ENCODE peak calls at places on chromosomes 6 and 20, in five cellular contexts. T is tibial nerve, D is fibroblast of lung, H is GM13977, P is mucosa of descending colon. Q is an unnamed sample.

GRCh38 chr6:3653528-3654070 is 97.9 kb downstream of the PXDC1 start:
- DNase-seq in T (no peak), D (no peak), H (no peak), P (no peak), Q (no peak)

GRCh38 chr20:48659888-48660287 is 167.9 kb downstream of the PREX1 start:
- DNase-seq in T (no peak), D (no peak), H (no peak), P (no peak), Q (no peak)

GRCh38 chr20:1265226-1265915 is 723 bp upstream of the SNPH start:
- DNase-seq in T (no peak), D (peak), H (no peak), P (no peak), Q (no peak)

GRCh38 chr6:35044771-35045275 is 96.3 kb downstream of the TCP11 start:
- DNase-seq in T (no peak), D (no peak), H (no peak), P (peak), Q (no peak)

GRCh38 chr20:34264141-34264540 is 22.9 kb downstream of the ASIP start:
- DNase-seq in T (no peak), D (no peak), H (no peak), P (no peak), Q (no peak)

GRCh38 chr6:136736281-136736960 is 55.9 kb downstream of the MAP3K5 start:
- DNase-seq in T (no peak), D (peak), H (no peak), P (no peak), Q (no peak)

GRCh38 chr6:41636803-41637178 is 1.5 kb upstream of the MDFI start:
- DNase-seq in T (no peak), D (peak), H (no peak), P (peak), Q (no peak)

GRCh38 chr20:9200620-9201019 is 131.7 kb downstream of the PLCB4 start:
- DNase-seq in T (no peak), D (peak), H (no peak), P (no peak), Q (no peak)

GRCh38 chr6:144197919-144198318 is 47.6 kb downstream of the STX11 start:
- DNase-seq in T (no peak), D (no peak), H (no peak), P (no peak), Q (no peak)

DNA sequence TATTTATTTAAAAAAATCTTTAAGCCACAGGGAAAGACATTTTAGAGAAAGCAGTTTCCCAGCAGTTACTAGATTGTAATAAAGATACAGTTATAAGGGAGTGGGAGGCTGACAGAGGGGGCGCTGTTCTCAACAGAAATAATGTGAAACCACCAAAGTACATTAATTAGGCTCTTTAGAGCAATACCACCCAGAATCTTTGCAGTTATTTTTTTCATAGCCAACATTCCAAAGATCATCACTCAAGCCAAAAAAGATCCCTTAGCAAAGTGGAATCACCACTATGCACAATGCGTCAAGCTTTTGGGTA is 331.3 kb upstream of the DEFB112 start:
- DNase-seq in T (no peak), D (no peak), H (no peak), P (no peak), Q (no peak)
- TF ChIP-seq CTCF in T (no peak), D (peak), H (no peak), P (no peak), Q (no peak)

GRCh38 chr6:5766260-5766659 is 240.5 kb downstream of the NRN1 start:
- DNase-seq in T (no peak), D (no peak), H (no peak), P (no peak), Q (no peak)
- TF ChIP-seq CTCF in T (no peak), D (peak), H (peak), P (no peak), Q (peak)

DNA sequence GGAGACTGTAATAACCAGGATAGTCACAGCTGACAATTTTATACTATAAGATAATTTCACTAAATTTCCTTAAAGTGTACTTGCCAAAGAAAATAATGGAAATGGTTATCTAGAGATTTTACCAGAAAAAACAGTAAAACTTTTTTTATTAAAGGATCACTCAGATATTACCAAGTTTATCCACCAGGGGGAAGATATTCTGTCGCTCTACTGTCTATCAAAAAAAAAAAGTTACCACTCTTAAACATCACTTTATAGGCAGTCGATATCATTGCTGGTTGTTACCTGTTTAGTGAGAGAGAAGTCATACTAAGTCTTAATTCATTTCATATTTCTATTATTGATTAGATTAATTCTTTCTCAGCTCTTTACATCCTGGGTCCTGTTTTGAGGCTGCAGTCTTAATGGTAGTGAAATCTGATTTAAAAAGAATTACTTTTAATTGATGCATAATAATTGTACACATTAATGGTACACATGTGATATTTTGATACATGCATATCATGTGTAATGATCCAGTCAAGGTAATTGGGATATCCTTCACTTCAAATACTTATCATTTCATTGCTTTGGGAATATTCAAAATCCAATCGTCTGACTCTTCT is 18.9 kb downstream of the L3MBTL3 start:
- DNase-seq in T (no peak), D (no peak), H (no peak), P (no peak), Q (no peak)
- TF ChIP-seq CTCF in T (peak), D (peak), H (peak), P (no peak), Q (peak)

GRCh38 chr6:139161169-139161568 is 26.3 kb downstream of the HECA start:
- DNase-seq in T (no peak), D (peak), H (no peak), P (no peak), Q (no peak)

GRCh38 chr6:139161817-139162284 is 27.0 kb downstream of the HECA start:
- DNase-seq in T (no peak), D (peak), H (peak), P (no peak), Q (no peak)

GRCh38 chr6:139166238-139166955 is 31.5 kb downstream of the HECA start:
- DNase-seq in T (no peak), D (no peak), H (no peak), P (no peak), Q (no peak)

GRCh38 chr6:139165324-139165723 is 30.4 kb downstream of the HECA start:
- DNase-seq in T (no peak), D (no peak), H (no peak), P (no peak), Q (no peak)

GRCh38 chr6:139164001-139164400 is 29.1 kb downstream of the HECA start:
- DNase-seq in T (no peak), D (no peak), H (no peak), P (no peak), Q (no peak)
- TF ChIP-seq CTCF in T (no peak), D (no peak), H (no peak), P (no peak), Q (no peak)

GRCh38 chr20:20710847-20711315 is 1.6 kb downstream of the RALGAPA2 start:
- DNase-seq in T (no peak), D (no peak), H (peak), P (no peak), Q (no peak)

GRCh38 chr20:20712474-20713243 is at the start of gene RALGAPA2:
- DNase-seq in T (peak), D (peak), H (peak), P (peak), Q (no peak)

GRCh38 chr20:20710443-20710842 is 2.0 kb downstream of the RALGAPA2 start:
- DNase-seq in T (no peak), D (no peak), H (no peak), P (no peak), Q (no peak)

GRCh38 chr20:20712004-20712473 is 405 bp downstream of the RALGAPA2 start:
- DNase-seq in T (no peak), D (no peak), H (no peak), P (no peak), Q (no peak)

GRCh38 chr20:20711413-20711812 is 1.0 kb downstream of the RALGAPA2 start:
- DNase-seq in T (no peak), D (no peak), H (peak), P (peak), Q (no peak)
- TF ChIP-seq CTCF in T (no peak), D (no peak), H (no peak), P (no peak), Q (no peak)

DNA sequence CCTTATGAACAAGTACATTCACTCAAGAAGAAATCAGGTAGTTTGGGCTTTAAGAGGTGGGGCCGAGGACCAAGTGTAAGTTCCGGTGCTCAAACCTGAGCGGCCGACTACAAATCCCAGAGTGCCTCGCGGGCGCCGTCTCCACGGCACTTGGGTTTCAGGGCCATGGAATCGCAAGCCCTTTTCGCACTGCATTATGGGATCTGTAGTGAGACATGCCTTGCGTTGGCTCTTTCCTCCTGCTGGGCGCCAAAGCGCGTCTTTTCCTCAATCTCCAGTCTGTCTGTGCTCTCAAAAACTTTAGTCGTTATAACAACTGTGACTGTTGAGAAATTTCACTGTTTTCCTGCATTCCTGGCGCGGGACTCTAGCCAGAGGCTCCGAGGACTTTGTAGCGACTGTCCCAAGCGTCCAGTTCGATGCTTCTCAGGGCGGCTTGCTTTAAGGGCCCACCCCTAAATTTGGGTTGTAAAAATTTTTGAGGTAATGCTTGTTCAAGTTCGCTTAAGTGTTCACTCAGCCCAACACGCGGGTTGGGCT is 408 bp upstream of the FBXO9 start:
- DNase-seq in T (peak), D (peak), H (peak), P (peak), Q (peak)
- TF ChIP-seq CTCF in T (peak), D (no peak), H (no peak), P (no peak), Q (no peak)

DNA sequence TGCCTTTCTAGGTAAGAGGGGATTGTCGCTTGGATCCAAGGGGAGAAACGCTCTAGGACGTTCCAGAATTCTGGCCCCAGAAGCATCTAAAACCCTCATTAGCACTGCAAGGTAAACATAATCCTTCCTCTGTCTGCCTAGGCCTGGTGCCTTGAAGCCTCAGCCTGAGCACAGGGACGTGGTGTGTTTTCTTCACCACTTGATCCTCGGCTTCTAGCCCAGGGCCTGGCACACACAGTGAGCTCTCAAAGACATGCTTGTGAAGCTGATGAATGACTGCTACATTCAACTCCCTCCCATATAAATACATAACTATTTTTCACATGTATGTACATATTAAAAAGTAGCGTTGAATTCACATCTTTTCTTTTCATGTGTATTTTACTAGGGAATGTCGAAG is 100.3 kb downstream of the ISM1 start:
- DNase-seq in T (no peak), D (no peak), H (no peak), P (no peak), Q (no peak)
- TF ChIP-seq CTCF in T (no peak), D (no peak), H (no peak), P (no peak), Q (no peak)

DNA sequence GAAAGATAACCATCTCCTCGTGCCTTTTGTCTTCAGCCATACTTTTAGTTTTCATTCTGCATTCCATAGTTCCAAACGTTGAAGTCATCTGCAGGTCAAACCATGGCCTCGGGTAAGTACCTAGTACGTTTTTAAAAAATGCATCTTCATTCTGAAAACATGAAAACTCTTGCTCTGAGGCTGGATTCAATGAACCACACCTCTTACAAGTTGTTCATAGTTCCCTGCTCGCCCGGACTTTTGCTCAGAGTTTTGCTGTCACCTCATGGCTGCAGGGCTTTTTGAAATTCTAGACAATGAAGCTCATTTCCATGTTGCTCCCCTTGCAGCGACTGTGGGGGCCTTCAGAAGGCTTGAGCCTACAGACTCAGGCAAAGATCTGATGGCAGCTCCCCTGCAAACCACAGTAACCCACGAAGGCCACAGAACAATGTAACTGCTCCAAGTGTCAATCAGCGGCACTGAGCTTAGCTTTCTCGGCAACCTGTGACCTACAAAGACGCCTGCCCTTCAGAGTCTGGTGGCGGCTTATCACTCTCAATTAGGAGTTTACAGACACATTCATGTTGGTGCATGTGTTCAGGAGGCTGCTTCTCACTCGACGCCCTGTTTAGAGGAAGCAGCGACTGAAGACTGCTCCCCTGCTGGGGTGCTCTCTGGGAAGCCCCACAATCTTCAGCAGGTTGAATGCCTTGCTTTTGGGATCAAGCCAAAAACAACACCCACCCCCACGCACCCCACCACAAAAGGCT is 61.2 kb downstream of the FOXC1 start:
- DNase-seq in T (no peak), D (peak), H (no peak), P (no peak), Q (no peak)
- TF ChIP-seq CTCF in T (no peak), D (no peak), H (no peak), P (no peak), Q (no peak)

DNA sequence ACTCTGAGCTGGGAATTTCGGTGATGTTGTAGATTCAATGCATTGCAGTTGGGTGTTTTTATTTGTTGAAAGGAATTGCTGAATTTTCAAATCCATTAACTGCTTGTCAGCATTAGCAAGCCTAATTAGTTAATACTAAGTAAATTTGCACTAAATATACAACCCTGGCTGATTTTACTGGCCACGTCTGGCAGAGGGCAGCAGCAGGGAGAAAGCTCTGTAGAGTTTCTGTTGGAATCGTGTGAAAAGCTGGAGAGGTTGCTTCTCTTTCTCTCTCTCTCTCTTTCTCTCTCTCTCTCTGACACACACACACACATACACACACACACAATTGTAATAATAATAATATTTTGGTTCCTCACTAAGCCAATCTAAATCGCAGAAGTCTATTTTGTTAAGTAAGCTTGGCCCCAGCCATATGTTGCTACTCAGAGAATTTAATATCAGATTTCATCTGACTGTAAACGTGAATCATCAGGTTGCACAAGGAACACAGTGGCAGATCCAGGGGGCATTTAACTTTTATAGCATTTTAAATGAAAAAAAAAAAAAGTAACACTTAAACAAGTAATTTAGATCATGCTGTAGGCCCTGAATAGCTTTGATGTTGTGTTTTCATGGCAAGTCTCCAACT is 289.5 kb downstream of the ESR1 start:
- DNase-seq in T (no peak), D (peak), H (no peak), P (no peak), Q (peak)
- TF ChIP-seq CTCF in T (no peak), D (peak), H (no peak), P (no peak), Q (peak)

GRCh38 chr20:63778857-63779256 is 39.3 kb downstream of the SLC2A4RG start:
- DNase-seq in T (no peak), D (no peak), H (no peak), P (no peak), Q (no peak)
- TF ChIP-seq CTCF in T (no peak), D (no peak), H (no peak), P (no peak), Q (no peak)

Q was measured in AG09319.